ENCODE peak calls at places on chromosomes 1 and 21, in eight cellular contexts. One of them, this sample, is unnamed.

GRCh38 chr1:109530457-109531204 is 9.0 kb upstream of the GPR61 start:
- DNase-seq in bronchial epithelial cell: no peak
- DNase-seq in right lobe of liver: peak; percentile 31
- DNase-seq in uterus: no peak
- DNase-seq in CD8-positive, alpha-beta T cell: no peak
- DNase-seq in choroid plexus epithelial cell: no peak
- DNase-seq in mesothelial cell of epicardium: no peak
- DNase-seq in ovary: no peak
- DNase-seq in this sample: no peak

GRCh38 chr1:82260051-82260450 is 459.3 kb downstream of the ADGRL2 start:
- DNase-seq in bronchial epithelial cell: peak; percentile 4
- DNase-seq in right lobe of liver: no peak
- DNase-seq in uterus: no peak
- DNase-seq in CD8-positive, alpha-beta T cell: no peak
- DNase-seq in choroid plexus epithelial cell: no peak
- DNase-seq in mesothelial cell of epicardium: no peak
- DNase-seq in ovary: no peak
- DNase-seq in this sample: no peak

GRCh38 chr1:234691567-234691966 is 81.6 kb upstream of the IRF2BP2 start:
- DNase-seq in bronchial epithelial cell: peak; percentile 43
- DNase-seq in right lobe of liver: no peak
- DNase-seq in uterus: no peak
- DNase-seq in CD8-positive, alpha-beta T cell: no peak
- DNase-seq in choroid plexus epithelial cell: peak; percentile 52
- DNase-seq in mesothelial cell of epicardium: no peak
- DNase-seq in ovary: no peak
- DNase-seq in this sample: no peak

GRCh38 chr1:82143108-82143833 is 342.5 kb downstream of the ADGRL2 start:
- DNase-seq in bronchial epithelial cell: no peak
- DNase-seq in right lobe of liver: no peak
- DNase-seq in uterus: no peak
- DNase-seq in CD8-positive, alpha-beta T cell: no peak
- DNase-seq in choroid plexus epithelial cell: no peak
- DNase-seq in mesothelial cell of epicardium: no peak
- DNase-seq in ovary: no peak
- DNase-seq in this sample: no peak

GRCh38 chr1:183480971-183481431 is 8.7 kb downstream of the SMG7 start:
- DNase-seq in bronchial epithelial cell: peak; percentile 61
- DNase-seq in right lobe of liver: no peak
- DNase-seq in uterus: no peak
- DNase-seq in CD8-positive, alpha-beta T cell: no peak
- DNase-seq in choroid plexus epithelial cell: peak; percentile 12
- DNase-seq in mesothelial cell of epicardium: no peak
- DNase-seq in ovary: no peak
- DNase-seq in this sample: no peak

GRCh38 chr1:235397733-235398132 is 30.5 kb downstream of the TBCE start:
- DNase-seq in bronchial epithelial cell: peak; percentile 96
- DNase-seq in right lobe of liver: no peak
- DNase-seq in uterus: no peak
- DNase-seq in CD8-positive, alpha-beta T cell: no peak
- DNase-seq in choroid plexus epithelial cell: peak; percentile 87
- DNase-seq in mesothelial cell of epicardium: no peak
- DNase-seq in ovary: no peak
- DNase-seq in this sample: no peak

GRCh38 chr1:246946366-246946765 is 14.6 kb upstream of the AHCTF1 start:
- DNase-seq in bronchial epithelial cell: no peak
- DNase-seq in right lobe of liver: no peak
- DNase-seq in uterus: no peak
- DNase-seq in CD8-positive, alpha-beta T cell: no peak
- DNase-seq in choroid plexus epithelial cell: no peak
- DNase-seq in mesothelial cell of epicardium: no peak
- DNase-seq in ovary: no peak
- DNase-seq in this sample: no peak

GRCh38 chr1:38293530-38293929 is 246.9 kb upstream of the POU3F1 start:
- DNase-seq in bronchial epithelial cell: no peak
- DNase-seq in right lobe of liver: no peak
- DNase-seq in uterus: no peak
- DNase-seq in CD8-positive, alpha-beta T cell: no peak
- DNase-seq in choroid plexus epithelial cell: no peak
- DNase-seq in mesothelial cell of epicardium: no peak
- DNase-seq in ovary: no peak
- DNase-seq in this sample: no peak

GRCh38 chr1:164380893-164381292 is 178.1 kb upstream of the PBX1 start:
- DNase-seq in bronchial epithelial cell: no peak
- DNase-seq in right lobe of liver: no peak
- DNase-seq in uterus: no peak
- DNase-seq in CD8-positive, alpha-beta T cell: no peak
- DNase-seq in choroid plexus epithelial cell: peak; percentile 19
- DNase-seq in mesothelial cell of epicardium: no peak
- DNase-seq in ovary: no peak
- DNase-seq in this sample: no peak

GRCh38 chr1:25019351-25020172 is 89.5 kb upstream of the RUNX3 start:
- DNase-seq in bronchial epithelial cell: no peak
- DNase-seq in right lobe of liver: no peak
- DNase-seq in uterus: no peak
- DNase-seq in CD8-positive, alpha-beta T cell: no peak
- DNase-seq in choroid plexus epithelial cell: no peak
- DNase-seq in mesothelial cell of epicardium: no peak
- DNase-seq in ovary: no peak
- DNase-seq in this sample: no peak

GRCh38 chr1:182169203-182169602 is 107.7 kb upstream of the ZNF648 start:
- DNase-seq in bronchial epithelial cell: no peak
- DNase-seq in right lobe of liver: no peak
- DNase-seq in uterus: no peak
- DNase-seq in CD8-positive, alpha-beta T cell: no peak
- DNase-seq in choroid plexus epithelial cell: no peak
- DNase-seq in mesothelial cell of epicardium: no peak
- DNase-seq in ovary: no peak
- DNase-seq in this sample: no peak

GRCh38 chr1:171566467-171566866 is 55.6 kb upstream of the MYOCOS start:
- DNase-seq in bronchial epithelial cell: no peak
- DNase-seq in right lobe of liver: no peak
- DNase-seq in uterus: no peak
- DNase-seq in CD8-positive, alpha-beta T cell: no peak
- DNase-seq in choroid plexus epithelial cell: peak; percentile 29
- DNase-seq in mesothelial cell of epicardium: no peak
- DNase-seq in ovary: no peak
- DNase-seq in this sample: no peak

GRCh38 chr1:235999259-235999925 is 65.5 kb downstream of the NID1 start:
- DNase-seq in bronchial epithelial cell: peak; percentile 96
- DNase-seq in right lobe of liver: no peak
- DNase-seq in uterus: peak; percentile 15
- DNase-seq in CD8-positive, alpha-beta T cell: peak; percentile 83
- DNase-seq in choroid plexus epithelial cell: peak; percentile 97
- DNase-seq in mesothelial cell of epicardium: no peak
- DNase-seq in ovary: no peak
- DNase-seq in this sample: no peak

GRCh38 chr1:212295579-212295978 is 10.4 kb downstream of the PPP2R5A start:
- DNase-seq in bronchial epithelial cell: no peak
- DNase-seq in right lobe of liver: no peak
- DNase-seq in uterus: no peak
- DNase-seq in CD8-positive, alpha-beta T cell: no peak
- DNase-seq in choroid plexus epithelial cell: no peak
- DNase-seq in mesothelial cell of epicardium: no peak
- DNase-seq in ovary: no peak
- DNase-seq in this sample: no peak

GRCh38 chr1:89844236-89844807 is 23.5 kb downstream of the LRRC8D start:
- DNase-seq in bronchial epithelial cell: no peak
- DNase-seq in right lobe of liver: no peak
- DNase-seq in uterus: no peak
- DNase-seq in CD8-positive, alpha-beta T cell: peak; percentile 51
- DNase-seq in choroid plexus epithelial cell: peak; percentile 43
- DNase-seq in mesothelial cell of epicardium: no peak
- DNase-seq in ovary: no peak
- DNase-seq in this sample: no peak

GRCh38 chr21:23131177-23131576 is 2133.0 kb downstream of the NCAM2 start:
- DNase-seq in bronchial epithelial cell: no peak
- DNase-seq in right lobe of liver: no peak
- DNase-seq in uterus: no peak
- DNase-seq in CD8-positive, alpha-beta T cell: no peak
- DNase-seq in choroid plexus epithelial cell: no peak
- DNase-seq in mesothelial cell of epicardium: no peak
- DNase-seq in ovary: no peak
- DNase-seq in this sample: no peak

DNA sequence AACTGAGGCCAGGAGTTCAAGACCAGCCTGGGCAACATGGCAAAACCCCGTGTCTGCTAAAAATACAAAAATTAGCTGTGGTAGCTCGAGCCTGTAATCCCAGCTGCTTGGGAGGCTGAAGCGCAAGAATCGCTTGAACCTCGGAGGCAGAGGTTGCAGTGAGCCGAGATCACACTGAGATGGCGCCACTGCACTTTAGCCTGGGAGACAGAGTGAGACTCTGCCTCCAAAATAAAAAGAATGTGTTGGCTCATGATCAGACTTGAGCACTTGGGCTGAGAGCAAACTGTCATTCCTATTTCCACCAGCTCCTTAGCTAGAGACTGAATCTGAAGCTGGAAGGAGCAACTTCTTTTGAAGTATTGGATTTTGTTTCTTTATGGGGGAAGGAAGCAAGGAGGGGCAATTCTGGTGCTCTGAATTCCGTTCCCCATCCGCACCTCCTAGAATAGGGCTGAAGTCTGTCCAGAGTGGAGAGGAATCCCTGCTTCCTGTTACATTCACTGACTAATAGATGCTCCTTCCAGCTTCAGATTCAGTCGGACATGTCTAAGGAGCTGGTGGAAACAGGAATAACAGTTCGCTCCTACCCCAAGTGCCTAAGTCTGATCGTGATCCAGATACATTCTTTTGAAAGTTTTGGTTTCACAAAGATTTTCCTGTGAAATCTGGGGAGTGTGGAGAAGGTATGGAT is 3.8 kb downstream of the ZNF672 start:
- DNase-seq in bronchial epithelial cell: peak; percentile 69
- DNase-seq in right lobe of liver: no peak
- DNase-seq in uterus: no peak
- DNase-seq in CD8-positive, alpha-beta T cell: peak; percentile 65
- DNase-seq in choroid plexus epithelial cell: peak; percentile 83
- DNase-seq in mesothelial cell of epicardium: no peak
- DNase-seq in ovary: no peak
- DNase-seq in this sample: no peak
- TF ChIP-seq CTCF in bronchial epithelial cell: peak; percentile 76
- TF ChIP-seq CTCF in right lobe of liver: peak; percentile 30
- TF ChIP-seq CTCF in uterus: peak; percentile 29
- TF ChIP-seq CTCF in CD8-positive, alpha-beta T cell: peak; percentile 58
- TF ChIP-seq CTCF in choroid plexus epithelial cell: peak; percentile 74
- TF ChIP-seq CTCF in mesothelial cell of epicardium: peak; percentile 26
- TF ChIP-seq CTCF in ovary: no peak
- TF ChIP-seq CTCF in this sample: peak; percentile 50

GRCh38 chr1:11736746-11737639 is 1.1 kb downstream of the AGTRAP start:
- DNase-seq in bronchial epithelial cell: peak; percentile 99
- DNase-seq in right lobe of liver: no peak
- DNase-seq in uterus: peak; percentile 59
- DNase-seq in CD8-positive, alpha-beta T cell: peak; percentile 58
- DNase-seq in choroid plexus epithelial cell: peak; percentile 85
- DNase-seq in mesothelial cell of epicardium: no peak
- DNase-seq in ovary: no peak
- DNase-seq in this sample: no peak

GRCh38 chr1:11738783-11739182 is 2.8 kb downstream of the AGTRAP start:
- DNase-seq in bronchial epithelial cell: no peak
- DNase-seq in right lobe of liver: no peak
- DNase-seq in uterus: no peak
- DNase-seq in CD8-positive, alpha-beta T cell: no peak
- DNase-seq in choroid plexus epithelial cell: no peak
- DNase-seq in mesothelial cell of epicardium: no peak
- DNase-seq in ovary: no peak
- DNase-seq in this sample: no peak

GRCh38 chr1:11738096-11738495 is 2.2 kb downstream of the AGTRAP start:
- DNase-seq in bronchial epithelial cell: no peak
- DNase-seq in right lobe of liver: no peak
- DNase-seq in uterus: no peak
- DNase-seq in CD8-positive, alpha-beta T cell: no peak
- DNase-seq in choroid plexus epithelial cell: no peak
- DNase-seq in mesothelial cell of epicardium: no peak
- DNase-seq in ovary: no peak
- DNase-seq in this sample: no peak

GRCh38 chr1:11735531-11735853 is 444 bp upstream of the AGTRAP start:
- DNase-seq in bronchial epithelial cell: no peak
- DNase-seq in right lobe of liver: no peak
- DNase-seq in uterus: no peak
- DNase-seq in CD8-positive, alpha-beta T cell: no peak
- DNase-seq in choroid plexus epithelial cell: no peak
- DNase-seq in mesothelial cell of epicardium: no peak
- DNase-seq in ovary: no peak
- DNase-seq in this sample: no peak

GRCh38 chr1:11735854-11736745 is at the start of gene AGTRAP:
- DNase-seq in bronchial epithelial cell: peak; percentile 83
- DNase-seq in right lobe of liver: peak; percentile 97
- DNase-seq in uterus: peak; percentile 96
- DNase-seq in CD8-positive, alpha-beta T cell: peak; percentile 83
- DNase-seq in choroid plexus epithelial cell: peak; percentile 95
- DNase-seq in mesothelial cell of epicardium: peak; percentile 94
- DNase-seq in ovary: peak; percentile 98
- DNase-seq in this sample: peak; percentile 99
- TF ChIP-seq CTCF in bronchial epithelial cell: peak; percentile 16
- TF ChIP-seq CTCF in right lobe of liver: no peak
- TF ChIP-seq CTCF in uterus: no peak
- TF ChIP-seq CTCF in CD8-positive, alpha-beta T cell: no peak
- TF ChIP-seq CTCF in choroid plexus epithelial cell: no peak
- TF ChIP-seq CTCF in mesothelial cell of epicardium: no peak
- TF ChIP-seq CTCF in ovary: no peak
- TF ChIP-seq CTCF in this sample: no peak

DNA sequence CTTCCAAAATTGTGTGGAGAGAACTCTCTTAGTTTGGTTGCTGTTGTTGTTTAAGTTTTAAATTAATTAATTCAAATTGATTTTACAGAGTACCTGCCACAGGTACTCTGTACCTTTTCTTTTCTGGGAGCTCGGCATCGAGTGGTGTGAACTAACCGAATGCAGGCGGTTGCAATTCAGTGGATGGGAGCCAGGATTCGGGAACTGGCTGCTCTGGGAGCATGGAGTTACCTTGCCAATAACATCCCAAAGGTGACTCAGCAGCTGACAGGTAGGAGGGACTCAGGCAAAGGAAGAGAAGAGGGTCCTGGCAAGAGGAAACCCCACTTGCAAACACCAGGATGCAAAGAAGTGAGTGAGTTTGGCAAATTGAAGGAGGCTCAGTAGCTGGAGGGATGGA is 24.7 kb upstream of the KANK4 start:
- DNase-seq in bronchial epithelial cell: no peak
- DNase-seq in right lobe of liver: no peak
- DNase-seq in uterus: no peak
- DNase-seq in CD8-positive, alpha-beta T cell: no peak
- DNase-seq in choroid plexus epithelial cell: no peak
- DNase-seq in mesothelial cell of epicardium: no peak
- DNase-seq in ovary: no peak
- DNase-seq in this sample: no peak
- TF ChIP-seq CTCF in bronchial epithelial cell: no peak
- TF ChIP-seq CTCF in right lobe of liver: no peak
- TF ChIP-seq CTCF in uterus: no peak
- TF ChIP-seq CTCF in CD8-positive, alpha-beta T cell: no peak
- TF ChIP-seq CTCF in choroid plexus epithelial cell: no peak
- TF ChIP-seq CTCF in mesothelial cell of epicardium: no peak
- TF ChIP-seq CTCF in ovary: no peak
- TF ChIP-seq CTCF in this sample: no peak

DNA sequence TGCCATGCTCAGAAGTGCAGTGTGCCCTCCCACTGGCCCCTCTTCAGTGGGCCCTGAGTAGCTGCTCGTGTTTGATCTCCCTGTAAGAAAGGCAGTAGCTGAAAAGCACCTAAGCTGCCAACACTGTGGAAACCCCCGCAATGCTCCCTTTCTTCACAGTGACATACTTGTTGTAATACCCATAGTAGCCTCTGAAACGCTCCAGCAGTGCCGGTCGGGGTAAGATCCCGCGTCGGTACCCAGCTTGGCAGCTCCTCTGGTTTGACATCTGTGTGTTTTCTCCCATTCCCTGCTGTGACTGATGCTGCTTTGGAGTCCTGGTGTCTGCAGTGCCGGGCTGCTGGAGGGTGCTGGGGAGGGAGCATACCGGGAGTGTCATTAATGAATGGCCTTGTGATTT is 3.6 kb downstream of the CHAF1B start:
- DNase-seq in bronchial epithelial cell: peak; percentile 50
- DNase-seq in right lobe of liver: no peak
- DNase-seq in uterus: no peak
- DNase-seq in CD8-positive, alpha-beta T cell: no peak
- DNase-seq in choroid plexus epithelial cell: peak; percentile 53
- DNase-seq in mesothelial cell of epicardium: peak; percentile 49
- DNase-seq in ovary: no peak
- DNase-seq in this sample: no peak
- TF ChIP-seq CTCF in bronchial epithelial cell: peak; percentile 37
- TF ChIP-seq CTCF in right lobe of liver: no peak
- TF ChIP-seq CTCF in uterus: no peak
- TF ChIP-seq CTCF in CD8-positive, alpha-beta T cell: no peak
- TF ChIP-seq CTCF in choroid plexus epithelial cell: peak; percentile 40
- TF ChIP-seq CTCF in mesothelial cell of epicardium: peak; percentile 45
- TF ChIP-seq CTCF in ovary: no peak
- TF ChIP-seq CTCF in this sample: no peak